ENCODE peak calls at places on chromosome 14, in five cellular contexts. S is HepG2, U is H1, Y is GM12891, F is GM12878. J is an unnamed sample.

GRCh38 chr14:71365305-71365865 is 458.1 kb downstream of the PCNX1 start:
- DNase-seq in F (no peak), Y (no peak), S (no peak), U (no peak), J (no peak)

GRCh38 chr14:105141486-105142281 is 26.9 kb downstream of the JAG2 start:
- DNase-seq in U (no peak), F (no peak), S (no peak), Y (no peak), J (no peak)

GRCh38 chr14:35556548-35556947 is 22.6 kb downstream of the INSM2 start:
- DNase-seq in F (no peak), S (no peak), Y (no peak), U (no peak), J (no peak)

GRCh38 chr14:22781606-22782000 is 15.1 kb downstream of the OXA1L start:
- DNase-seq in U (no peak), S (no peak), Y (no peak), F (no peak), J (no peak)

GRCh38 chr14:66379116-66379515 is 107.1 kb upstream of the CCDC196 start:
- DNase-seq in U (no peak), Y (no peak), S (no peak), F (no peak), J (no peak)

GRCh38 chr14:101968186-101968585 is 3.8 kb downstream of the DYNC1H1 start:
- DNase-seq in F (no peak), S (no peak), Y (no peak), U (no peak), J (no peak)

GRCh38 chr14:36424478-36425102 is 95.4 kb downstream of the NKX2-1 start:
- DNase-seq in S (no peak), Y (no peak), F (no peak), U (no peak), J (no peak)

GRCh38 chr14:96125536-96125935 is 79.1 kb upstream of the BDKRB2 start:
- DNase-seq in F (no peak), Y (no peak), S (no peak), U (no peak), J (no peak)

GRCh38 chr14:31781578-31781977 is 220.4 kb downstream of the NUBPL start:
- DNase-seq in F (no peak), Y (no peak), S (no peak), U (no peak), J (no peak)

GRCh38 chr14:31992051-31992450 is 85.1 kb upstream of the ARHGAP5 start:
- DNase-seq in U (no peak), F (no peak), Y (no peak), S (no peak), J (no peak)

GRCh38 chr14:90489916-90490726 is 93.3 kb downstream of the CALM1 start:
- DNase-seq in U (peak; percentile 23), F (no peak), S (no peak), Y (no peak), J (no peak)

GRCh38 chr14:68542346-68542745 is 250.5 kb downstream of the ZFP36L1 start:
- DNase-seq in U (no peak), Y (no peak), F (no peak), S (no peak), J (no peak)

GRCh38 chr14:68543516-68543915 is 249.4 kb downstream of the ZFP36L1 start:
- DNase-seq in Y (no peak), F (no peak), S (no peak), U (no peak), J (no peak)

GRCh38 chr14:68541128-68541896 is 251.6 kb downstream of the ZFP36L1 start:
- DNase-seq in U (no peak), F (no peak), Y (no peak), S (no peak), J (no peak)

GRCh38 chr14:68546839-68547238 is 246.0 kb downstream of the ZFP36L1 start:
- DNase-seq in U (peak; percentile 22), Y (no peak), F (no peak), S (no peak), J (no peak)

GRCh38 chr14:68544150-68544892 is 248.5 kb downstream of the ZFP36L1 start:
- DNase-seq in U (no peak), S (no peak), F (no peak), Y (no peak), J (no peak)
- TF ChIP-seq TAF1 in U (no peak), S (no peak), F (no peak), Y (no peak), J (no peak)

GRCh38 chr14:54342806-54343205 is 54.0 kb upstream of the CDKN3 start:
- DNase-seq in Y (no peak), U (no peak), S (no peak), F (no peak), J (no peak)

GRCh38 chr14:54344445-54344844 is 52.4 kb upstream of the CDKN3 start:
- DNase-seq in F (no peak), U (no peak), Y (no peak), S (no peak), J (no peak)

GRCh38 chr14:54346257-54346656 is 50.5 kb upstream of the CDKN3 start:
- DNase-seq in Y (no peak), F (no peak), U (no peak), S (no peak), J (no peak)

GRCh38 chr14:54347044-54347443 is 49.8 kb upstream of the CDKN3 start:
- DNase-seq in F (no peak), Y (no peak), S (no peak), U (no peak), J (no peak)

GRCh38 chr14:54343276-54344121 is 53.3 kb upstream of the CDKN3 start:
- DNase-seq in Y (no peak), S (peak; percentile 34), F (no peak), U (no peak), J (no peak)
- TF ChIP-seq POLR2A in Y (no peak), S (no peak), F (no peak), U (no peak), J (no peak)

GRCh38 chr14:65229431-65230286 is 127.3 kb upstream of the MAX start:
- DNase-seq in U (peak; percentile 65), Y (peak; percentile 25), S (peak; percentile 72), F (no peak), J (peak; percentile 26)
- TF ChIP-seq POLR2AphosphoS5 in U (peak; percentile 41), Y (no peak), S (peak; percentile 41), F (no peak), J (no peak)

DNA sequence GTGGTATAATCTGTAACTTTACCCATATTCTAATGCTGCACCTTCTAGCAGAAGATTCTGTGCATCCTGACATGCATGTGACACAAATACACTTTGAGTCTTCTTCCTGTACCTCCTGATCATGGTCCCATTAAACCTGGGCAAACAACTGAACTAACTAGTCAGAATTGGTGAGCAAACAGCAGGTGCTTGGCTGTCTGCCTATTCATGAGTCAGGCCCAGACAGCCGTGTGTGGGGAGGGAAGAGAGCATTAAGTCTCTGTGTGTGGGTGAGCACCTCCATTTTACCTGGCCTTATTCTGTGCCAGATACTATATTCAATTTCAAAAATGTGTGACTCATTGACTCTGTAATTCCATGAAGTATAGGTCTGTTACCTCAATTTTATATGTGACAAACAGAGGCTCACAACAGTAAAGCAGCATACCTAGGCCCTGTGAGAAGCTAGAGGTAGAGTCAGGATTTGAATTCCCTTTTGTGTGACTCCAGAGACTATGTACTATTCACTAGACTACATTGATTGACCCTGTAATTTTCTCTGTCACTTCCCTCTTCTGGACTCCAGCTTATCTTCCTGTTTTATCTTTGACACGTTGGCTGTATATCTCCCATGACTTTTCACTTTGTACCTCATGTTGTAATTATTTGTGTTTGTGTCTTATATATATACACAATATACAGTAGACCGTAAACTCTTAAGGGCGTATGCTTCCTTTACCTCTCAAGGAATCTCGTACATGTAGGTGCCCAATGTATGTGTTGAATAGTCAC is 32.2 kb downstream of the SUSD6 start:
- DNase-seq in F (no peak), S (peak; percentile 89), Y (no peak), U (no peak), J (no peak)
- TF ChIP-seq TAF1 in F (no peak), S (no peak), Y (no peak), U (no peak), J (no peak)

J was measured in GM12892.